ENCODE peak calls at places on chromosomes 12 and 14, in five cellular contexts. C is bronchial epithelial cell, M is left ventricle myocardium inferior, X is RPMI7951, P is NCI-H82. K is an unnamed sample.

GRCh38 chr12:65536876-65537661 is 258.6 kb downstream of the MSRB3 start:
- DNase-seq in C (peak; percentile 100), M (no peak), X (peak; percentile 100), P (no peak), K (no peak)

GRCh38 chr12:27343255-27344000 is 10.8 kb downstream of the BMAL2 start:
- DNase-seq in C (peak; percentile 99), M (no peak), X (peak; percentile 81), P (no peak), K (no peak)

GRCh38 chr12:25152055-25152454 is 42.9 kb downstream of the DNAI7 start:
- DNase-seq in C (no peak), M (no peak), X (no peak), P (no peak), K (no peak)

GRCh38 chr12:80632835-80633234 is 74.6 kb upstream of the MYF6 start:
- DNase-seq in C (peak; percentile 26), M (no peak), X (peak; percentile 54), P (peak; percentile 45), K (no peak)

GRCh38 chr12:13594731-13595514 is 386.5 kb downstream of the GRIN2B start:
- DNase-seq in C (no peak), M (no peak), X (no peak), P (no peak), K (no peak)

GRCh38 chr12:64461634-64462414 is 9.9 kb downstream of the TBK1 start:
- DNase-seq in C (peak; percentile 74), M (no peak), X (peak; percentile 75), P (no peak), K (no peak)

GRCh38 chr14:68598621-68599447 is 194.0 kb downstream of the ZFP36L1 start:
- DNase-seq in C (peak; percentile 93), M (peak; percentile 71), X (peak; percentile 93), P (no peak), K (peak; percentile 73)

GRCh38 chr12:24838531-24838950 is 110.4 kb downstream of the BCAT1 start:
- DNase-seq in C (no peak), M (no peak), X (peak; percentile 78), P (no peak), K (peak; percentile 10)

GRCh38 chr12:92218394-92219077 is 72.9 kb upstream of the BTG1 start:
- DNase-seq in C (no peak), M (no peak), X (no peak), P (no peak), K (no peak)

GRCh38 chr14:99266181-99267178 is 5.5 kb downstream of the BCL11B start:
- DNase-seq in C (peak; percentile 50), M (peak; percentile 68), X (peak; percentile 50), P (peak; percentile 83), K (peak; percentile 76)

GRCh38 chr12:119151445-119151844 is 27.3 kb upstream of the HSPB8 start:
- DNase-seq in C (peak; percentile 5), M (no peak), X (no peak), P (no peak), K (no peak)

GRCh38 chr14:65277027-65277426 is 135.5 kb upstream of the FUT8 start:
- DNase-seq in C (peak; percentile 82), M (no peak), X (peak; percentile 82), P (peak; percentile 13), K (no peak)

GRCh38 chr14:104265918-104266642 is 127.7 kb downstream of the KIF26A start:
- DNase-seq in C (no peak), M (no peak), X (no peak), P (no peak), K (no peak)

GRCh38 chr14:69767369-69767999 is 542 bp downstream of the SRSF5 start:
- DNase-seq in C (peak; percentile 76), M (peak; percentile 89), X (peak; percentile 82), P (peak; percentile 90), K (peak; percentile 91)

GRCh38 chr12:11684811-11685210 is 35.3 kb downstream of the ETV6 start:
- DNase-seq in C (no peak), M (no peak), X (no peak), P (no peak), K (no peak)

GRCh38 chr12:52087961-52088820 is 8.7 kb downstream of the SMIM41 start:
- DNase-seq in C (no peak), M (no peak), X (no peak), P (peak; percentile 81), K (no peak)

GRCh38 chr14:50060871-50061663 is 55.3 kb downstream of the VCPKMT start:
- DNase-seq in C (peak; percentile 96), M (peak; percentile 38), X (peak; percentile 95), P (peak; percentile 13), K (no peak)